ENCODE peak calls at places on chromosomes 2 and 18, in seven cellular contexts. Y is GM13977, F is AG04450, J is GM12865, Z is astrocyte, Q is heart left ventricle, H is kidney epithelial cell. W is an unnamed sample.

GRCh38 chr2:134149904-134150303 is 104.0 kb upstream of the MGAT5 start:
- DNase-seq in Y (no peak), F (no peak), J (no peak), Z (no peak), Q (no peak), H (no peak), W (no peak)

GRCh38 chr2:139059617-139060016 is 279.4 kb upstream of the NXPH2 start:
- DNase-seq in Y (no peak), F (no peak), J (no peak), Z (no peak), Q (no peak), H (no peak), W (no peak)

GRCh38 chr2:44983836-44984604 is 25.2 kb downstream of the SIX2 start:
- DNase-seq in Y (no peak), F (no peak), J (no peak), Z (no peak), Q (no peak), H (no peak), W (peak; percentile 25)

GRCh38 chr2:92072461-92073035 is 2798.7 kb upstream of the TEKT4 start:
- DNase-seq in Y (peak; percentile 0), F (no peak), J (no peak), Z (no peak), Q (peak; percentile 31), H (no peak), W (no peak)

GRCh38 chr2:86097114-86097896 is 8.4 kb downstream of the POLR1A start:
- DNase-seq in Y (no peak), F (no peak), J (no peak), Z (no peak), Q (no peak), H (no peak), W (no peak)

GRCh38 chr2:8606226-8606625 is 75.6 kb upstream of the ID2 start:
- DNase-seq in Y (peak; percentile 73), F (no peak), J (peak; percentile 93), Z (no peak), Q (no peak), H (no peak), W (no peak)

GRCh38 chr2:45119855-45120254 is 110.6 kb upstream of the SIX2 start:
- DNase-seq in Y (no peak), F (peak; percentile 54), J (no peak), Z (peak; percentile 97), Q (no peak), H (peak; percentile 83), W (peak; percentile 78)

GRCh38 chr2:223041527-223042109 is 10.4 kb upstream of the KCNE4 start:
- DNase-seq in Y (no peak), F (peak; percentile 93), J (peak; percentile 48), Z (peak; percentile 98), Q (peak; percentile 83), H (peak; percentile 93), W (peak; percentile 94)

GRCh38 chr2:232349946-232350635 is 28.5 kb upstream of the ALPP start:
- DNase-seq in Y (no peak), F (no peak), J (no peak), Z (no peak), Q (peak; percentile 37), H (no peak), W (no peak)

GRCh38 chr2:10161206-10161931 is 38.8 kb downstream of the RRM2 start:
- DNase-seq in Y (no peak), F (no peak), J (no peak), Z (peak; percentile 59), Q (peak; percentile 15), H (no peak), W (no peak)

GRCh38 chr18:77761332-77761731 is 511.7 kb downstream of the GALR1 start:
- DNase-seq in Y (no peak), F (no peak), J (no peak), Z (no peak), Q (no peak), H (no peak), W (no peak)

GRCh38 chr18:76494181-76494540 is 881 bp downstream of the ZNF516 start:
- DNase-seq in Y (no peak), F (no peak), J (peak; percentile 38), Z (peak; percentile 32), Q (peak; percentile 70), H (no peak), W (peak; percentile 33)

GRCh38 chr2:134714228-134714627 is 4.6 kb downstream of the TMEM163 start:
- DNase-seq in Y (no peak), F (no peak), J (no peak), Z (no peak), Q (no peak), H (no peak), W (no peak)

GRCh38 chr2:2843969-2844548 is 513.0 kb upstream of the MYT1L start:
- DNase-seq in Y (no peak), F (no peak), J (peak; percentile 14), Z (no peak), Q (no peak), H (no peak), W (no peak)

GRCh38 chr2:235716875-235717496 is 223.1 kb downstream of the AGAP1 start:
- DNase-seq in Y (no peak), F (no peak), J (no peak), Z (peak; percentile 11), Q (no peak), H (no peak), W (peak; percentile 16)

GRCh38 chr2:46967990-46968647 is 52.5 kb upstream of the MCFD2 start:
- DNase-seq in Y (no peak), F (peak; percentile 39), J (no peak), Z (peak; percentile 88), Q (no peak), H (no peak), W (peak; percentile 96)

GRCh38 chr2:7242189-7242867 is 325.1 kb downstream of the RNF144A start:
- DNase-seq in Y (no peak), F (no peak), J (peak; percentile 11), Z (no peak), Q (no peak), H (no peak), W (no peak)

GRCh38 chr2:136070913-136071312 is 47.0 kb downstream of the CXCR4 start:
- DNase-seq in Y (no peak), F (no peak), J (no peak), Z (no peak), Q (no peak), H (no peak), W (no peak)

GRCh38 chr2:136075466-136075865 is 42.5 kb downstream of the CXCR4 start:
- DNase-seq in Y (no peak), F (no peak), J (no peak), Z (no peak), Q (no peak), H (peak; percentile 39), W (no peak)

GRCh38 chr2:136077138-136077537 is 40.8 kb downstream of the CXCR4 start:
- DNase-seq in Y (no peak), F (no peak), J (no peak), Z (no peak), Q (no peak), H (no peak), W (no peak)

GRCh38 chr2:136068828-136069227 is 49.1 kb downstream of the CXCR4 start:
- DNase-seq in Y (no peak), F (no peak), J (peak; percentile 26), Z (no peak), Q (no peak), H (no peak), W (no peak)

DNA sequence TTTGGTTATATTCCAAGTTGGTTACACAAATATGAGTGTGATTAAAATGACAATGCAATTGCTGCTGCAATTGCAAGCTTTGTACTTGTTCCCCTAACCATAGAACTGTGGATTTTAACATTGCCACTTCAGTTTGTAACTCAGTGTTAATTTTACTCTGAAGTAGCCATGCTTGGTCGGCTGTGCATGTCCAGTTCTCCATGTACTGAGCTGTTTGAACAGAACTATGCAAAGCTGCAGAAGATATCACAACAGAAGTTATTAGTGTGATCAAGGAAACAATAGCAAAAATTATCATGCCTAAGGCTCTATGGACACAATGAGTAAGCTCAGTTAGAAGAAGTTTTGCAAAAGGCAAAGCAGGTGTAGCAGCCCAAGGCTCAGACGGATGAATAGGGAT is 45.3 kb downstream of the CXCR4 start:
- DNase-seq in Y (no peak), F (no peak), J (no peak), Z (no peak), Q (no peak), H (no peak), W (no peak)
- TF ChIP-seq CTCF in Y (no peak), F (no peak), J (no peak), Z (no peak), Q (no peak), H (no peak), W (no peak)

GRCh38 chr2:15795426-15795825 is 144.9 kb upstream of the MYCN start:
- DNase-seq in Y (no peak), F (no peak), J (no peak), Z (no peak), Q (no peak), H (no peak), W (no peak)

GRCh38 chr2:15797946-15798281 is 142.4 kb upstream of the MYCN start:
- DNase-seq in Y (no peak), F (no peak), J (no peak), Z (no peak), Q (no peak), H (no peak), W (no peak)

GRCh38 chr2:15798716-15799431 is 141.5 kb upstream of the MYCN start:
- DNase-seq in Y (no peak), F (no peak), J (no peak), Z (no peak), Q (no peak), H (no peak), W (no peak)

GRCh38 chr2:15796543-15796942 is 143.8 kb upstream of the MYCN start:
- DNase-seq in Y (no peak), F (no peak), J (no peak), Z (no peak), Q (no peak), H (no peak), W (no peak)

DNA sequence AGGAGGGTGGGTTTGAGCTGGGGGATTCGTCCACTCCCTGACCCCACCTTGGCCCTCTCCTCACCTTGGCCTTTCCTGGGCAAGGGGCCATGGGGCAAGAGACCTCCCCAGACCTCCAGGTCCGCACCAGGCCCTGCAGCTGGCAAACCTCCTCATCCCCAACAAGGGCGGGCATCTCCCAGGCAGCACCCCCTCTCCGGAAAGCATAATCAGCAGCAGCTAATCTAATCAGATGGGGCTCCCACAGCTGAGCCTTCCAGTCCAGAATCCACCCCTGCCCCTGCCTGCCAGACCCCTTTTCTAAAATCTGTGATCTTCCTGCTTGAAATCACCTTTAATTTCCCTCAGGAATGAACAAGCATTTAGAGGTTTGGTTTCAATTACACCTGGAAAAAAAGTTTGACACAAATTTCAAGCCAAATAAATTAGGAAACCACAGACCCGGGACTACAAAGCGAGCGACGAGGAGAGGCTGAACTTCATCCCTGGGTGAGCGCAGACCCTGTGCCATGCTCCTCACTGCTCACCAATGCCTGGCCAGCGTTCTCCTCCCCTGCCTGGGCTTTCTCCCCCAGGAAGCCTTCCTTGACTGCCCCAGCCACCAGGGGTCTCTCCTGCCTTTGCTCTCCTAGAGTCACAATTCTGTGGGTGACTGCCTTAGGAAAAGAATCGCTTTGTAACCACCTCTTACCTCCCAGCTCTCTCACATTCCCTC is 143.0 kb upstream of the MYCN start:
- DNase-seq in Y (no peak), F (no peak), J (no peak), Z (no peak), Q (no peak), H (no peak), W (peak; percentile 14)
- TF ChIP-seq CTCF in Y (peak; percentile 14), F (no peak), J (peak; percentile 11), Z (no peak), Q (no peak), H (peak; percentile 46), W (no peak)

GRCh38 chr18:23519725-23520124 is 16.4 kb downstream of the RMC1 start:
- DNase-seq in Y (no peak), F (no peak), J (no peak), Z (no peak), Q (no peak), H (no peak), W (no peak)
- TF ChIP-seq CTCF in Y (no peak), F (no peak), J (no peak), Z (no peak), Q (no peak), H (no peak), W (no peak)

GRCh38 chr2:178761759-178762371 is 45.4 kb downstream of the TTN start:
- DNase-seq in Y (peak; percentile 27), F (peak; percentile 6), J (peak; percentile 74), Z (peak; percentile 12), Q (no peak), H (peak; percentile 23), W (peak; percentile 73)
- TF ChIP-seq CTCF in Y (peak; percentile 64), F (peak; percentile 83), J (peak; percentile 76), Z (peak; percentile 80), Q (peak; percentile 60), H (peak; percentile 78), W (peak; percentile 70)